ENCODE peak calls at places on chromosomes 13 and 19, in four cellular contexts. B is mesenchymal stem cell, N is endothelial cell of umbilical vein, P is OCI-LY7. J is an unnamed sample.

GRCh38 chr19:7595466-7596133 is at the start of gene CAMSAP3:
- DNase-seq in B (no peak), N (no peak), P (peak), J (peak)

GRCh38 chr13:89982406-89983085 is 1364.9 kb upstream of the MIR17HG start:
- DNase-seq in B (peak), N (no peak), P (no peak), J (no peak)

GRCh38 chr19:54339646-54340358 is 840 bp upstream of the LILRA4 start:
- DNase-seq in B (no peak), N (no peak), P (no peak), J (no peak)

GRCh38 chr19:47798904-47799266 is 5.5 kb downstream of the TPRX1 start:
- DNase-seq in B (no peak), N (no peak), P (no peak), J (no peak)

GRCh38 chr19:37505958-37506386 is 767 bp upstream of the ZNF793 start:
- DNase-seq in B (no peak), N (no peak), P (no peak), J (no peak)

GRCh38 chr19:49559928-49560327 is 20.4 kb downstream of the NOSIP start:
- DNase-seq in B (no peak), N (no peak), P (no peak), J (no peak)

GRCh38 chr13:113207890-113208423 is 512 bp downstream of the PCID2 start:
- DNase-seq in B (peak), N (peak), P (no peak), J (peak)

GRCh38 chr19:52992109-52993004 is 21.4 kb upstream of the ERVV-1 start:
- DNase-seq in B (peak), N (peak), P (no peak), J (no peak)

GRCh38 chr13:40401911-40402776 is 264.3 kb downstream of the FOXO1 start:
- DNase-seq in B (peak), N (peak), P (peak), J (peak)

GRCh38 chr13:98141938-98142426 is 912 bp upstream of the FARP1 start:
- DNase-seq in B (peak), N (no peak), P (no peak), J (no peak)

GRCh38 chr13:40798380-40798779 is 9.0 kb downstream of the SLC25A15 start:
- DNase-seq in B (no peak), N (no peak), P (no peak), J (no peak)

GRCh38 chr19:4136680-4137088 is 12.8 kb upstream of the MAP2K2 start:
- DNase-seq in B (no peak), N (no peak), P (no peak), J (no peak)

GRCh38 chr19:4138445-4138844 is 14.5 kb upstream of the MAP2K2 start:
- DNase-seq in B (no peak), N (no peak), P (no peak), J (no peak)

GRCh38 chr19:4144666-4145261 is 8.7 kb upstream of the CREB3L3 start:
- DNase-seq in B (peak), N (no peak), P (no peak), J (no peak)

GRCh38 chr19:4140237-4140711 is 13.2 kb upstream of the CREB3L3 start:
- DNase-seq in B (peak), N (peak), P (peak), J (peak)

GRCh38 chr19:4139614-4140236 is 13.7 kb upstream of the CREB3L3 start:
- DNase-seq in B (peak), N (peak), P (peak), J (peak)
- H3K4me2 ChIP-seq in B (no peak), N (no peak), P (peak), J (no peak)

GRCh38 chr13:29591310-29591709 is 4.2 kb downstream of the SLC7A1 start:
- DNase-seq in B (peak), N (peak), P (no peak), J (no peak)

GRCh38 chr13:29587645-29588044 is 7.8 kb downstream of the SLC7A1 start:
- DNase-seq in B (no peak), N (no peak), P (no peak), J (peak)

GRCh38 chr13:29589234-29589633 is 6.3 kb downstream of the SLC7A1 start:
- DNase-seq in B (no peak), N (no peak), P (no peak), J (peak)

GRCh38 chr13:29593605-29594297 is 1.7 kb downstream of the SLC7A1 start:
- DNase-seq in B (no peak), N (no peak), P (peak), J (no peak)

GRCh38 chr13:29589967-29590366 is 5.5 kb downstream of the SLC7A1 start:
- DNase-seq in B (no peak), N (no peak), P (no peak), J (no peak)
- H3K4me2 ChIP-seq in B (no peak), N (no peak), P (no peak), J (peak)

GRCh38 chr19:1663854-1664253 is 11.4 kb upstream of the TCF3 start:
- DNase-seq in B (no peak), N (no peak), P (no peak), J (no peak)
- H3K4me2 ChIP-seq in B (no peak), N (no peak), P (peak), J (no peak)

DNA sequence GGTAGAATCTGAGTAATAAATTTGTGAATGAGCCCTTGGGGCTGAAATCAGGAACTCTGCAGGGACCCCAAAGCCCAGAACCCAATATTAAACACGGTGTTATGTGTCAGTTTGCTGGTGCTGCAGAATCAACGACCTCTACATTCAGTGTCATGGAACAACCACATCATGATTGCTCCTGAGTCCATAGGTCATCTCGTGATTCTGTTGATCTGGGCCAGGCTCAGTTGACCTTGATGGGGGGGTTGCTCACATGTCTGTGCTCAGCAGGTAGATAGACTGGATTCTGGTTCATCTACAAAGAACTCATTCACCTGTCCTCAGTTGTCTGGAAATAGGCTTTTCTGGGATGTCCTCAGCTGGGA is 39.6 kb upstream of the IGFL1 start:
- DNase-seq in B (no peak), N (no peak), P (no peak), J (no peak)
- H3K4me2 ChIP-seq in B (no peak), N (no peak), P (no peak), J (no peak)

DNA sequence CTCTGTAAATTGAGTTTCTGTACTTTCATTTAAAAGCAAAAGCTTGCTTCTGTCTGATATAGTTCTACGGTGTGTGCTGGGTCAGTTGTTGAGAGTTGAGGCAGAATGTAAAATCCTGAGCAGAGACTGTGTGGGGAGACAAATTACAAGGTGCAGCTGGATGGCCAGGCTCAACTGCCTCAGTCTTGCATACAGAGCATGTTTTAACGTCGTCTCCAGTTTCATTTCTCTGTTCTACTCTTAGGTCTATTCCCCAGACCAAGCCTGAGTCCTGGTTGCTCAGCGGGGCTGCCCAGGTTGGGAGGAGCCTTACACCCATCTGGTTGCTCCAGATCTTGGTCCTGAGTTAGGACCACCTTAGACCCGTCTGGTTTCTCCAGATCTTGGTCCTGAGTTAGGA is 54.4 kb upstream of the MEDAG start:
- DNase-seq in B (no peak), N (no peak), P (peak), J (no peak)
- H3K4me2 ChIP-seq in B (no peak), N (no peak), P (no peak), J (no peak)

GRCh38 chr13:42654212-42654611 is 80.3 kb downstream of the TNFSF11 start:
- DNase-seq in B (no peak), N (no peak), P (no peak), J (no peak)

GRCh38 chr13:42658019-42658418 is 84.1 kb downstream of the TNFSF11 start:
- DNase-seq in B (no peak), N (no peak), P (no peak), J (no peak)

GRCh38 chr13:42654760-42655159 is 80.8 kb downstream of the TNFSF11 start:
- DNase-seq in B (no peak), N (no peak), P (no peak), J (no peak)

GRCh38 chr13:42653694-42654093 is 79.7 kb downstream of the TNFSF11 start:
- DNase-seq in B (no peak), N (no peak), P (no peak), J (no peak)

DNA sequence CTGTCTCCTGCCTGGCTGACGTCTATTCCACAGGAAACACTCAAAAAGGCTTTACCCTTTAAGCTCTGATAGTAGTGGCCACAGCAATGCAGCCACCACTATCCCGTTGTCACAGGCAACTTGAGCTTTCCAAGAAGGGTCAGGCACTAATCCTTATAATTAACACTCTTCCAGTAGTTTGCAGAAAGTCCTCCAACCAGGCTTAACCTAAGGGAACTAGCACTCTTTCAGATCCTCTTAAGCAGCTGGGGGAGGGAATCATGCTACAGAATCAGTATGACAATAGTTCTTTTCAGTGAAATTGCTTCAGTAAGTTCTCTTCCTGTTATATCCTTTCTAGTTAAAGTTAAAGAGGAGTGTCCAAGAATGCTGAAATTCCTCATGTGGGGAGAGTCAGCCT is 82.2 kb downstream of the TNFSF11 start:
- DNase-seq in B (no peak), N (no peak), P (no peak), J (no peak)
- H3K4me2 ChIP-seq in B (no peak), N (no peak), P (no peak), J (no peak)

DNA sequence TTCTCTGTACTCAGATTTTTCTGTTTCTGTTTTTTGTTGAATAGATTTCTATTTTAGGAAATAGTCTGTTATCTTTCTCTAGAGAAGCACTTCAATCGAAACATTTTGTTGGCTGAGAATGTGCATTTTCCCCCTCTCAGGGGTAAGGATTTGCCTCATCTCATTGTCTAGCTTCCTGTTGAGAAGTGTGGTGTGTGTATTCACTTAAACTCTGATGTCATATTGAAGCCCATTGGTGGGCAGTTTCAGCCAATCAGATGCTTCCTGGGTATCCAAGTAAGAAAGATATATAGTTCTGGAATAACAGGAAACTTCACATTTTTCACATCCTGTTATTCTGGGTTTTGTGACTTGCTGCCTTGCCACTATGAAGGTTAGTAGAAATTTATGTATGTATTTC is 87.6 kb downstream of the ARHGEF7 start:
- DNase-seq in B (peak), N (peak), P (peak), J (no peak)
- H3K4me2 ChIP-seq in B (no peak), N (peak), P (peak), J (no peak)

GRCh38 chr19:12200020-12200419 is 37.1 kb downstream of the ZNF136 start:
- DNase-seq in B (no peak), N (no peak), P (no peak), J (no peak)

GRCh38 chr19:12198136-12198535 is 35.2 kb downstream of the ZNF136 start:
- DNase-seq in B (no peak), N (no peak), P (no peak), J (no peak)

GRCh38 chr19:12195501-12195860 is 32.6 kb downstream of the ZNF136 start:
- DNase-seq in B (no peak), N (no peak), P (no peak), J (no peak)

DNA sequence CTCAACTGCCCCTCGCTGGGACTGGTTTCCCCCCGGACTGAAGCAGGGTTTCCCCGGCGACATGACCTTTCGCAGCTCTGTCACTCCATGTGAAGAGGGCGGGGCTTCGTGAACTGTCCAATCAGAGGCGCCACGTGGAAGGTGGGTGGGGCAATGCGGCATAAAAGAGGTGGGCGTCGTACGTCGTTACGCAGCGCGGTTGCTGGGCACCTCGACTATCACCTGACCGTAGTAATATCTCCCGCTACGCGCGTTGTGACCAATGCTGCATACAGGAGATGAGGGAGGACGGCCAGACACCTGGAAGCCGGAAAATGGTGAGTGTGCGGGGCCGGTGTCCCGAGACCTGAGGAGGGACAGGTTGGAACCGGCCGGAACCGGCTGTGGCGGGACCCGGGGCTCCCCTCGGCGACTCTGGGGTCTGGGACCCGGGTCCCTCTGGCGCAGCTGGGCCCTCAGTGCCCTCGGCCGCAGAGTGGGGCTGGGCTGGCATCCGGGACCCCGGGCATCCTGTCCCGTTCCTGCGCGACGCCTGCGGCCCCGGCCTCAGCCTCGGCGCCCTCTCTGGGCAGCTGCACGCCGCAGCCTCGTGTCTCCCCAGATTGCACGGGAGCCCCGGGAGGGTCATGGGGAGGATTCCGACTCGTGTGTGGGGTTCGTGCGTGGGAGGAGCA is 32.1 kb downstream of the ZNF136 start:
- DNase-seq in B (no peak), N (peak), P (no peak), J (peak)
- H3K4me2 ChIP-seq in B (no peak), N (no peak), P (no peak), J (peak)